ENCODE peak calls at places on chromosomes 4 and X, in eight cellular contexts. A is stomach, B is HCT116, T is thyroid gland, E is uterus, G is Peyer's patch, M is suprapubic skin, V is endothelial cell of umbilical vein. P is an unnamed sample.
A peak's percentile ranks its signal among the peaks of the same experiment; 100 is the strongest.

GRCh38 chr4:127668770-127669169 is 36.0 kb downstream of the INTU start:
- DNase-seq in A (no peak), B (no peak), T (no peak), E (no peak), G (no peak), M (no peak), V (no peak), P (no peak)

GRCh38 chr4:90543419-90544170 is 416.4 kb downstream of the CCSER1 start:
- DNase-seq in A (no peak), B (no peak), T (no peak), E (no peak), G (no peak), M (no peak), V (no peak), P (no peak)

GRCh38 chr4:158020734-158021346 is 152.0 kb downstream of the GASK1B start:
- DNase-seq in A (no peak), B (peak; percentile 47), T (no peak), E (no peak), G (no peak), M (no peak), V (peak; percentile 94), P (no peak)

GRCh38 chr4:5370286-5370685 is 319.0 kb downstream of the STK32B start:
- DNase-seq in A (no peak), B (no peak), T (no peak), E (no peak), G (no peak), M (peak; percentile 20), V (no peak), P (no peak)

GRCh38 chr4:181157647-181158046 is 1085.6 kb upstream of the TENM3 start:
- DNase-seq in A (no peak), B (no peak), T (no peak), E (no peak), G (no peak), M (no peak), V (no peak), P (no peak)

GRCh38 chrX:18617351-18617750 is 54.6 kb downstream of the RS1 start:
- DNase-seq in A (no peak), B (peak; percentile 16), T (no peak), E (no peak), G (no peak), M (no peak), V (peak; percentile 28), P (no peak)

GRCh38 chr4:6200922-6201362 is 593 bp upstream of the JAKMIP1 start:
- DNase-seq in A (no peak), B (no peak), T (no peak), E (no peak), G (no peak), M (no peak), V (no peak), P (no peak)

GRCh38 chr4:99180367-99181169 is 36.5 kb upstream of the ADH4 start:
- DNase-seq in A (no peak), B (no peak), T (no peak), E (peak; percentile 20), G (no peak), M (no peak), V (no peak), P (no peak)

GRCh38 chr4:2910409-2910808 is 52.8 kb downstream of the NOP14 start:
- DNase-seq in A (no peak), B (no peak), T (no peak), E (no peak), G (no peak), M (no peak), V (no peak), P (peak; percentile 45)

GRCh38 chr4:184061582-184061981 is 156.1 kb downstream of the ENPP6 start:
- DNase-seq in A (no peak), B (no peak), T (no peak), E (no peak), G (no peak), M (no peak), V (no peak), P (no peak)

GRCh38 chr4:22389240-22389871 is 126.5 kb downstream of the ADGRA3 start:
- DNase-seq in A (peak; percentile 45), B (peak; percentile 48), T (peak; percentile 64), E (peak; percentile 61), G (peak; percentile 51), M (no peak), V (peak; percentile 78), P (peak; percentile 44)

GRCh38 chr4:133960975-133961374 is 240.6 kb downstream of the PABPC4L start:
- DNase-seq in A (no peak), B (no peak), T (no peak), E (no peak), G (no peak), M (no peak), V (no peak), P (no peak)

GRCh38 chrX:70979136-70979762 is 48.4 kb upstream of the SLC7A3 start:
- DNase-seq in A (no peak), B (no peak), T (no peak), E (no peak), G (no peak), M (no peak), V (peak; percentile 6), P (peak; percentile 27)
- TF ChIP-seq CTCF in A (no peak), B (peak; percentile 43), T (no peak), E (no peak), G (no peak), M (no peak), V (peak; percentile 9), P (peak; percentile 36)

GRCh38 chrX:15493118-15494082 is at the start of gene PIR:
- DNase-seq in A (peak; percentile 89), B (peak; percentile 68), T (peak; percentile 90), E (peak; percentile 82), G (peak; percentile 88), M (peak; percentile 86), V (peak; percentile 85), P (peak; percentile 91)
- TF ChIP-seq POLR2A in A (no peak), B (no peak), T (peak; percentile 80), E (peak; percentile 51), G (peak; percentile 31), M (no peak), V (peak; percentile 37), P (peak; percentile 62)

GRCh38 chr4:153535735-153536494 is 69.8 kb downstream of the TMEM131L start:
- DNase-seq in A (no peak), B (no peak), T (no peak), E (no peak), G (no peak), M (no peak), V (peak; percentile 21), P (no peak)
- H3K36me3 ChIP-seq in A (no peaks in the 10 kb centered on the region), B (no peaks in the 10 kb centered on the region), T (no peaks in the 10 kb centered on the region), E (no peaks in the 10 kb centered on the region), G (no peaks in the 10 kb centered on the region), M (no peaks in the 10 kb centered on the region), V (no peaks in the 10 kb centered on the region), P (no peaks in the 10 kb centered on the region)

GRCh38 chrX:40299028-40299479 is 201.3 kb upstream of the BCOR start:
- DNase-seq in A (no peak), B (no peak), T (no peak), E (no peak), G (no peak), M (no peak), V (peak; percentile 6), P (no peak)

GRCh38 chrX:40298569-40298968 is 200.8 kb upstream of the BCOR start:
- DNase-seq in A (no peak), B (no peak), T (no peak), E (no peak), G (no peak), M (no peak), V (no peak), P (no peak)

GRCh38 chrX:40297949-40298539 is 200.3 kb upstream of the BCOR start:
- DNase-seq in A (no peak), B (no peak), T (no peak), E (no peak), G (no peak), M (no peak), V (no peak), P (no peak)

GRCh38 chrX:40300286-40300890 is 202.6 kb upstream of the BCOR start:
- DNase-seq in A (no peak), B (no peak), T (no peak), E (no peak), G (no peak), M (no peak), V (no peak), P (no peak)

GRCh38 chrX:40299502-40300118 is 201.9 kb upstream of the BCOR start:
- DNase-seq in A (no peak), B (no peak), T (no peak), E (no peak), G (no peak), M (no peak), V (no peak), P (no peak)
- TF ChIP-seq CTCF in A (no peak), B (no peak), T (no peak), E (no peak), G (no peak), M (no peak), V (no peak), P (no peak)

GRCh38 chr4:156915216-156915615 is 56.4 kb downstream of the PDGFC start:
- DNase-seq in A (no peak), B (no peak), T (peak; percentile 44), E (no peak), G (no peak), M (no peak), V (no peak), P (no peak)
- TF ChIP-seq POLR2A in A (no peak), B (no peak), T (no peak), E (no peak), G (no peak), M (no peak), V (no peak), P (no peak)

GRCh38 chr4:147635348-147635747 is 18.2 kb downstream of the TMEM184C start:
- DNase-seq in A (no peak), B (no peak), T (no peak), E (no peak), G (no peak), M (no peak), V (no peak), P (no peak)
- H3K36me3 ChIP-seq in A (peaks cover 31% of the 10 kb centered on the region), B (peaks cover 24% of the 10 kb centered on the region), T (peaks cover 21% of the 10 kb centered on the region), E (no peaks in the 10 kb centered on the region), G (no peaks in the 10 kb centered on the region), M (peaks cover 62% of the 10 kb centered on the region), V (peaks cover 18% of the 10 kb centered on the region), P (no peaks in the 10 kb centered on the region)